ENCODE peak calls at places on chromosome 6, in four cellular contexts. One of them, this sample, is unnamed.

GRCh38 chr6:36848658-36849441 is 9.6 kb upstream of the CPNE5 start:
- DNase-seq in heart left ventricle: peak
- DNase-seq in astrocyte of the cerebellum: no peak
- DNase-seq in spleen: no peak
- DNase-seq in this sample: no peak

GRCh38 chr6:82045965-82046756 is 201.4 kb downstream of the IBTK start:
- DNase-seq in astrocyte of the cerebellum: peak
- DNase-seq in spleen: no peak
- DNase-seq in heart left ventricle: no peak
- DNase-seq in this sample: no peak

GRCh38 chr6:108321253-108321740 is 26.4 kb downstream of the AFG1L start:
- DNase-seq in heart left ventricle: no peak
- DNase-seq in spleen: no peak
- DNase-seq in astrocyte of the cerebellum: no peak
- DNase-seq in this sample: no peak

GRCh38 chr6:44062771-44063560 is 64.3 kb downstream of the MRPL14 start:
- DNase-seq in astrocyte of the cerebellum: no peak
- DNase-seq in spleen: peak
- DNase-seq in heart left ventricle: no peak
- DNase-seq in this sample: peak

GRCh38 chr6:139882234-139882633 is 507.8 kb upstream of the CITED2 start:
- DNase-seq in spleen: no peak
- DNase-seq in heart left ventricle: no peak
- DNase-seq in astrocyte of the cerebellum: no peak
- DNase-seq in this sample: no peak

GRCh38 chr6:16306334-16306733 is 67.9 kb downstream of the GMPR start:
- DNase-seq in astrocyte of the cerebellum: no peak
- DNase-seq in spleen: no peak
- DNase-seq in heart left ventricle: no peak
- DNase-seq in this sample: no peak

GRCh38 chr6:132708771-132709170 is 5.1 kb downstream of the VNN1 start:
- DNase-seq in heart left ventricle: no peak
- DNase-seq in spleen: no peak
- DNase-seq in astrocyte of the cerebellum: no peak
- DNase-seq in this sample: no peak

GRCh38 chr6:87436435-87436834 is 28.7 kb downstream of the CFAP206 start:
- DNase-seq in astrocyte of the cerebellum: peak
- DNase-seq in spleen: no peak
- DNase-seq in heart left ventricle: no peak
- DNase-seq in this sample: peak

GRCh38 chr6:97765480-97765879 is 482.5 kb upstream of the MMS22L start:
- DNase-seq in astrocyte of the cerebellum: peak
- DNase-seq in heart left ventricle: no peak
- DNase-seq in spleen: no peak
- DNase-seq in this sample: no peak

GRCh38 chr6:84685983-84686584 is 78.3 kb downstream of the TBX18 start:
- DNase-seq in spleen: no peak
- DNase-seq in heart left ventricle: no peak
- DNase-seq in astrocyte of the cerebellum: no peak
- DNase-seq in this sample: peak

GRCh38 chr6:86148586-86148985 is 505.9 kb upstream of the SYNCRIP start:
- DNase-seq in heart left ventricle: no peak
- DNase-seq in spleen: peak
- DNase-seq in astrocyte of the cerebellum: no peak
- DNase-seq in this sample: no peak

GRCh38 chr6:37689356-37689755 is 8.3 kb downstream of the MDGA1 start:
- DNase-seq in astrocyte of the cerebellum: no peak
- DNase-seq in heart left ventricle: no peak
- DNase-seq in spleen: no peak
- DNase-seq in this sample: no peak

GRCh38 chr6:3624268-3625136 is 127.0 kb downstream of the PXDC1 start:
- DNase-seq in spleen: peak
- DNase-seq in astrocyte of the cerebellum: no peak
- DNase-seq in heart left ventricle: no peak
- DNase-seq in this sample: no peak

GRCh38 chr6:140370949-140371348 is 996.5 kb upstream of the CITED2 start:
- DNase-seq in heart left ventricle: no peak
- DNase-seq in astrocyte of the cerebellum: no peak
- DNase-seq in spleen: no peak
- DNase-seq in this sample: no peak

GRCh38 chr6:113719056-113719455 is 138.1 kb upstream of the MARCKS start:
- DNase-seq in spleen: no peak
- DNase-seq in astrocyte of the cerebellum: no peak
- DNase-seq in heart left ventricle: no peak
- DNase-seq in this sample: no peak

GRCh38 chr6:4888841-4889240 is 112.6 kb downstream of the CDYL start:
- DNase-seq in astrocyte of the cerebellum: no peak
- DNase-seq in heart left ventricle: no peak
- DNase-seq in spleen: no peak
- DNase-seq in this sample: no peak

GRCh38 chr6:44655368-44656342 is 268.1 kb downstream of the CDC5L start:
- DNase-seq in heart left ventricle: peak
- DNase-seq in spleen: peak
- DNase-seq in astrocyte of the cerebellum: no peak
- DNase-seq in this sample: peak

GRCh38 chr6:108366236-108366635 is 71.4 kb downstream of the AFG1L start:
- DNase-seq in heart left ventricle: no peak
- DNase-seq in astrocyte of the cerebellum: no peak
- DNase-seq in spleen: no peak
- DNase-seq in this sample: no peak

GRCh38 chr6:156031516-156031915 is 575.9 kb upstream of the NOX3 start:
- DNase-seq in spleen: no peak
- DNase-seq in heart left ventricle: no peak
- DNase-seq in astrocyte of the cerebellum: no peak
- DNase-seq in this sample: no peak

GRCh38 chr6:127119361-127120108 is 1.1 kb downstream of the RSPO3 start:
- DNase-seq in spleen: peak
- DNase-seq in heart left ventricle: peak
- DNase-seq in astrocyte of the cerebellum: no peak
- DNase-seq in this sample: peak

GRCh38 chr6:31919624-31920303 is 7.8 kb upstream of the C2 start:
- DNase-seq in spleen: peak
- DNase-seq in astrocyte of the cerebellum: no peak
- DNase-seq in heart left ventricle: no peak
- DNase-seq in this sample: no peak

GRCh38 chr6:140174509-140174908 is 800.1 kb upstream of the CITED2 start:
- DNase-seq in astrocyte of the cerebellum: peak
- DNase-seq in spleen: no peak
- DNase-seq in heart left ventricle: no peak
- DNase-seq in this sample: no peak

GRCh38 chr6:37321516-37321915 is 32.3 kb upstream of the RNF8 start:
- DNase-seq in spleen: no peak
- DNase-seq in heart left ventricle: no peak
- DNase-seq in astrocyte of the cerebellum: no peak
- DNase-seq in this sample: no peak

GRCh38 chr6:42260972-42261371 is 43.3 kb upstream of the MRPS10 start:
- DNase-seq in heart left ventricle: no peak
- DNase-seq in spleen: no peak
- DNase-seq in astrocyte of the cerebellum: no peak
- DNase-seq in this sample: peak

GRCh38 chr6:47476794-47477496 is 644 bp upstream of the CD2AP start:
- DNase-seq in astrocyte of the cerebellum: no peak
- DNase-seq in spleen: no peak
- DNase-seq in heart left ventricle: no peak
- DNase-seq in this sample: no peak

GRCh38 chr6:26330835-26331808 is 33.9 kb upstream of the BTN3A2 start:
- DNase-seq in spleen: no peak
- DNase-seq in astrocyte of the cerebellum: no peak
- DNase-seq in heart left ventricle: no peak
- DNase-seq in this sample: peak

GRCh38 chr6:89073014-89073620 is 7.4 kb upstream of the PNRC1 start:
- DNase-seq in spleen: no peak
- DNase-seq in heart left ventricle: no peak
- DNase-seq in astrocyte of the cerebellum: no peak
- DNase-seq in this sample: no peak

GRCh38 chr6:89138173-89138572 is 7.7 kb upstream of the PM20D2 start:
- DNase-seq in spleen: no peak
- DNase-seq in heart left ventricle: no peak
- DNase-seq in astrocyte of the cerebellum: no peak
- DNase-seq in this sample: no peak

GRCh38 chr6:109747216-109747615 is 56.1 kb downstream of the FIG4 start:
- DNase-seq in astrocyte of the cerebellum: no peak
- DNase-seq in spleen: no peak
- DNase-seq in heart left ventricle: no peak
- DNase-seq in this sample: no peak

GRCh38 chr6:113344969-113345368 is 512.2 kb upstream of the MARCKS start:
- DNase-seq in heart left ventricle: no peak
- DNase-seq in astrocyte of the cerebellum: no peak
- DNase-seq in spleen: no peak
- DNase-seq in this sample: no peak

GRCh38 chr6:135534773-135535380 is 37.3 kb upstream of the AHI1 start:
- DNase-seq in spleen: no peak
- DNase-seq in heart left ventricle: no peak
- DNase-seq in astrocyte of the cerebellum: peak
- DNase-seq in this sample: no peak

GRCh38 chr6:135546206-135546605 is 48.7 kb upstream of the AHI1 start:
- DNase-seq in heart left ventricle: no peak
- DNase-seq in astrocyte of the cerebellum: no peak
- DNase-seq in spleen: no peak
- DNase-seq in this sample: no peak

GRCh38 chr6:135537782-135538301 is 40.3 kb upstream of the AHI1 start:
- DNase-seq in heart left ventricle: no peak
- DNase-seq in spleen: no peak
- DNase-seq in astrocyte of the cerebellum: peak
- DNase-seq in this sample: no peak

GRCh38 chr6:135535989-135536414 is 38.5 kb upstream of the AHI1 start:
- DNase-seq in heart left ventricle: no peak
- DNase-seq in astrocyte of the cerebellum: peak
- DNase-seq in spleen: no peak
- DNase-seq in this sample: peak

DNA sequence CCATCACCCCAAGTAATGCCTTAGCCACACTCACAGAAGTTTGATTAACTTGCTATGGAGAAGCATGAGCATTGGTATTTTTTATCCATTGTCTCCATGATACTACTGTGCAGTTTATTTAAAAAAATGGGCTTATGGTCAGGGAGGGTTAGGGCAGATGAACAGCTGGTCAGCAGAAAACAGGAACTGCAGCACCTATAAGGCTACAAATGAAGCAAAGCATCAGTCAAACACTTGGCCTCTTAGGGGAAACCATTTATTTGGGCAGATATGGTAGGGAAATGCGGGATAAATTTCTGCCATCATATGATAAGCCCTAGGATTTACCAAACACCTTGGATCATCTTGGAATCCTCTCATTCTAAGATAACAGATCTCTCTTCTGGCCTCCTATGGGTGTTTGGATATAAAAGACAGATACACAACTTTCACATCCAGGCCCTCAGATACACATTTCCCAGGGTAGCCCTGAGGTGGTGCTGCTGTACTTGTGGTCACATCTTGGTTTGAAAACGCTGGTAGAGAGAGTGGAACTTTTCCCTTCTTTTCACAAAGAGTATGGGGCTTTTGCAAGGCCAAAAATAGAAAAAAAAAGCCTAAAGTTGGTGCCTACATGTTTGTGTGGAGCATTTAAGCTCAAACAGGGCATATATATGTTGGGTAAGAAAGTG is 42.8 kb upstream of the AHI1 start:
- DNase-seq in spleen: no peak
- DNase-seq in heart left ventricle: no peak
- DNase-seq in astrocyte of the cerebellum: peak
- DNase-seq in this sample: no peak
- TF ChIP-seq CTCF in spleen: no peak
- TF ChIP-seq CTCF in heart left ventricle: peak
- TF ChIP-seq CTCF in astrocyte of the cerebellum: peak
- TF ChIP-seq CTCF in this sample: no peak

GRCh38 chr6:50145125-50145524 is 95.4 kb upstream of the DEFB112 start:
- DNase-seq in spleen: no peak
- DNase-seq in heart left ventricle: no peak
- DNase-seq in astrocyte of the cerebellum: no peak
- DNase-seq in this sample: no peak
- TF ChIP-seq CTCF in spleen: no peak
- TF ChIP-seq CTCF in heart left ventricle: no peak
- TF ChIP-seq CTCF in astrocyte of the cerebellum: peak
- TF ChIP-seq CTCF in this sample: no peak

DNA sequence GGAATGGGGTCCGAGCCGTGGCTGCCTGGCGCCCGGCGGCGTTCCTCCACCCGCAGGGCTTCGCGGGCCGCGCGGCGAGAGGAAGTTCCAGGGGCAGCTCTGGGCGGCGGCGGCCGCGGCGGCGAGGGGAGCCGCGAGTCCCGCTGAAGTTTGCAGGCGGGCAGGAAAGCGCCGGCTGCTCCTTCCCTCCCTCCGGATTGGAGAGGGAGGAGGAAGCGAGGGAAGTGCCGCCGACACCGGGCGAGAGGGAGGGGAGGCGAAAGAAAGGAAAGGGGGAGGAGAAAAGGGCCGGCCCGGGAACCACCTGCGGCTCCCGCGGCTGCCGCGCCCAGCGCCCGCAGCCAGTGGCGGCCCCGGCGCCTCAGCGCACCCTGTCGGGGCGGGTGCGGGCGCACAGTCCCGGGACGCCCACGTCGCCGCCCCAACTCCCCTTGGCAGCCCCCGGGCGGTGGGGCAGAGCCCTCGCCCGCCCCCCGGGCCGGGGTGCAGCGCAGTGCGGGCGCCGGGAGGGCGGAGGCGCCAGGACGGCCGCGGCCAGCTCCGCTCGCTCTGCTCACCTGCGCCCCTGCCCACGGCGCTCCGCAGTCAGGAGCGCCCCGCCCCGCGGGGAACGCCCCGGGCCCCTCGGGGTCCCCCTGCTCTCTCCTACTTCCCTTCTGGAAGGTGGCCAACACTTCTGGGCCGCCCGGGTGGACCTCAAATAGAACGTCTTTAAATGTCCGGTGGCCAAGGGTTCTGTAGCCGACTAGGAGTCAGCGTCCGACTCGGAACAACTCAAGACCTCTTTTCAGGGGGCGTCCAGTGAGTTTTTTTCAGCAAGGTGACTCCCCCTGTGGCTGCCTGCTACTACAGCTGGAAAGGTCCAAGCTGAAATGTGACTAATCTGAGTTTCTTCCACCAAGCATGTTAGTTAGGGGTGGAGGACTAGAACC is 80.3 kb upstream of the CCDC28A start:
- DNase-seq in astrocyte of the cerebellum: peak
- DNase-seq in spleen: peak
- DNase-seq in heart left ventricle: peak
- DNase-seq in this sample: peak
- TF ChIP-seq CTCF in astrocyte of the cerebellum: no peak
- TF ChIP-seq CTCF in spleen: no peak
- TF ChIP-seq CTCF in heart left ventricle: no peak
- TF ChIP-seq CTCF in this sample: no peak

DNA sequence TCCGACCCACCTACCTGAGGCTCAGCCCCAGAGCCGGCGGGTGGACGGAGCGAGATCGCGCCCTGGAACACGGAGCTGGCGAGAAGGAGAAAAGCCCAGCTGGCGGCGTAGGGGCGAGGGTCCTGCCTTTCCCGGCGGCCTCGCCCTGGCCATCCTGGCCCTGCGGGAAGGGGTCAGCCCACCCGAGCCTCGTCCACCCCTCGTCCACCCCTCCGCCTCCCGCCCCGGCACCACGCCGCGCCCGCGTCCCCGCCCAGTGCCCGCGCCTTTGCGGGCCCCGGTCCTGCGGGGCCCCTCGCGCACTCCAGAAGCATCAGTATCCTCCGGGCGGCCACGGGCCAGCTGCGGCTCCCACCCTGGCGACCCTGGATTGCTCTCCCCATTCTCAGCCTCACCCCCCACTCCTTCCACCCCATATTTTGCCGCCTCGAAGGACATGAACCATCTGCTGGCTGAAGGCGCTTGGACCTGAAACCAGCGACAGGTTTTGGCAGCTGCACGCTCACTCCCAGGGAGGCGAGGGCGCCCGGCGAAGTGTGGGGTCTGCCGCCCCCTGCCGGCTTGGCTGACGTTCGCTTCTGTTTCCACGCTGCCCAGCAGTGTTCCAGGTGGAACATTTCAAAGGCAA is 65.1 kb downstream of the PLG start:
- DNase-seq in astrocyte of the cerebellum: peak
- DNase-seq in spleen: peak
- DNase-seq in heart left ventricle: peak
- DNase-seq in this sample: peak
- TF ChIP-seq CTCF in astrocyte of the cerebellum: peak
- TF ChIP-seq CTCF in spleen: peak
- TF ChIP-seq CTCF in heart left ventricle: peak
- TF ChIP-seq CTCF in this sample: peak